ENCODE peak calls at places on chromosomes 1 and 21, in six cellular contexts. One of them, this sample, is unnamed.

GRCh38 chr1:78834201-78834741 is 172.3 kb downstream of the ADGRL4 start:
- DNase-seq in activated naive CD4-positive, alpha-beta T cell treated with anti-CD3 and anti-CD28 coated beads, Interleukin-2, amount 10 ng/mL, durations not matched to agents 7 days and 5 days: no peak
- DNase-seq in GM19239: no peak
- DNase-seq in NCI-H1436: no peak
- DNase-seq in CD8-positive, alpha-beta T cell: no peak
- DNase-seq in stimulated activated CD8-positive, alpha-beta memory T cell treated with anti-CD3 and anti-CD28 coated beads, Interleukin-15, amount 100 ng/mL, for 1 hour: no peak
- DNase-seq in this sample: peak; percentile 69

GRCh38 chr1:11961230-11961629 is 19.0 kb upstream of the MFN2 start:
- DNase-seq in activated naive CD4-positive, alpha-beta T cell treated with anti-CD3 and anti-CD28 coated beads, Interleukin-2, amount 10 ng/mL, durations not matched to agents 7 days and 5 days: no peak
- DNase-seq in GM19239: no peak
- DNase-seq in NCI-H1436: no peak
- DNase-seq in CD8-positive, alpha-beta T cell: no peak
- DNase-seq in stimulated activated CD8-positive, alpha-beta memory T cell treated with anti-CD3 and anti-CD28 coated beads, Interleukin-15, amount 100 ng/mL, for 1 hour: no peak
- DNase-seq in this sample: peak; percentile 12

GRCh38 chr1:100584761-100585745 is 47.1 kb downstream of the GPR88 start:
- DNase-seq in activated naive CD4-positive, alpha-beta T cell treated with anti-CD3 and anti-CD28 coated beads, Interleukin-2, amount 10 ng/mL, durations not matched to agents 7 days and 5 days: no peak
- DNase-seq in GM19239: no peak
- DNase-seq in NCI-H1436: no peak
- DNase-seq in CD8-positive, alpha-beta T cell: no peak
- DNase-seq in stimulated activated CD8-positive, alpha-beta memory T cell treated with anti-CD3 and anti-CD28 coated beads, Interleukin-15, amount 100 ng/mL, for 1 hour: no peak
- DNase-seq in this sample: peak; percentile 32

GRCh38 chr1:233394860-233395717 is 67.6 kb downstream of the MAP3K21 start:
- DNase-seq in activated naive CD4-positive, alpha-beta T cell treated with anti-CD3 and anti-CD28 coated beads, Interleukin-2, amount 10 ng/mL, durations not matched to agents 7 days and 5 days: peak; percentile 29
- DNase-seq in GM19239: peak; percentile 17
- DNase-seq in NCI-H1436: peak; percentile 68
- DNase-seq in CD8-positive, alpha-beta T cell: no peak
- DNase-seq in stimulated activated CD8-positive, alpha-beta memory T cell treated with anti-CD3 and anti-CD28 coated beads, Interleukin-15, amount 100 ng/mL, for 1 hour: no peak
- DNase-seq in this sample: peak; percentile 68

GRCh38 chr1:38328278-38329035 is 281.9 kb upstream of the POU3F1 start:
- DNase-seq in activated naive CD4-positive, alpha-beta T cell treated with anti-CD3 and anti-CD28 coated beads, Interleukin-2, amount 10 ng/mL, durations not matched to agents 7 days and 5 days: no peak
- DNase-seq in GM19239: no peak
- DNase-seq in NCI-H1436: no peak
- DNase-seq in CD8-positive, alpha-beta T cell: no peak
- DNase-seq in stimulated activated CD8-positive, alpha-beta memory T cell treated with anti-CD3 and anti-CD28 coated beads, Interleukin-15, amount 100 ng/mL, for 1 hour: no peak
- DNase-seq in this sample: no peak

GRCh38 chr1:7752512-7753417 is 18.3 kb upstream of the VAMP3 start:
- DNase-seq in activated naive CD4-positive, alpha-beta T cell treated with anti-CD3 and anti-CD28 coated beads, Interleukin-2, amount 10 ng/mL, durations not matched to agents 7 days and 5 days: peak; percentile 62
- DNase-seq in GM19239: no peak
- DNase-seq in NCI-H1436: peak; percentile 58
- DNase-seq in CD8-positive, alpha-beta T cell: peak; percentile 21
- DNase-seq in stimulated activated CD8-positive, alpha-beta memory T cell treated with anti-CD3 and anti-CD28 coated beads, Interleukin-15, amount 100 ng/mL, for 1 hour: peak; percentile 15
- DNase-seq in this sample: peak; percentile 63

GRCh38 chr1:66380452-66381212 is 153.3 kb upstream of the SGIP1 start:
- DNase-seq in activated naive CD4-positive, alpha-beta T cell treated with anti-CD3 and anti-CD28 coated beads, Interleukin-2, amount 10 ng/mL, durations not matched to agents 7 days and 5 days: no peak
- DNase-seq in GM19239: no peak
- DNase-seq in NCI-H1436: no peak
- DNase-seq in CD8-positive, alpha-beta T cell: no peak
- DNase-seq in stimulated activated CD8-positive, alpha-beta memory T cell treated with anti-CD3 and anti-CD28 coated beads, Interleukin-15, amount 100 ng/mL, for 1 hour: no peak
- DNase-seq in this sample: peak; percentile 30

GRCh38 chr1:153629971-153630370 is 1.7 kb downstream of the S100A1 start:
- DNase-seq in activated naive CD4-positive, alpha-beta T cell treated with anti-CD3 and anti-CD28 coated beads, Interleukin-2, amount 10 ng/mL, durations not matched to agents 7 days and 5 days: no peak
- DNase-seq in GM19239: no peak
- DNase-seq in NCI-H1436: no peak
- DNase-seq in CD8-positive, alpha-beta T cell: no peak
- DNase-seq in stimulated activated CD8-positive, alpha-beta memory T cell treated with anti-CD3 and anti-CD28 coated beads, Interleukin-15, amount 100 ng/mL, for 1 hour: no peak
- DNase-seq in this sample: no peak

GRCh38 chr1:2472109-2472508 is 4.0 kb upstream of the PLCH2 start:
- DNase-seq in activated naive CD4-positive, alpha-beta T cell treated with anti-CD3 and anti-CD28 coated beads, Interleukin-2, amount 10 ng/mL, durations not matched to agents 7 days and 5 days: no peak
- DNase-seq in GM19239: no peak
- DNase-seq in NCI-H1436: no peak
- DNase-seq in CD8-positive, alpha-beta T cell: no peak
- DNase-seq in stimulated activated CD8-positive, alpha-beta memory T cell treated with anti-CD3 and anti-CD28 coated beads, Interleukin-15, amount 100 ng/mL, for 1 hour: no peak
- DNase-seq in this sample: no peak

GRCh38 chr1:35044406-35044805 is 12.7 kb upstream of the ZMYM6 start:
- DNase-seq in activated naive CD4-positive, alpha-beta T cell treated with anti-CD3 and anti-CD28 coated beads, Interleukin-2, amount 10 ng/mL, durations not matched to agents 7 days and 5 days: no peak
- DNase-seq in GM19239: no peak
- DNase-seq in NCI-H1436: no peak
- DNase-seq in CD8-positive, alpha-beta T cell: no peak
- DNase-seq in stimulated activated CD8-positive, alpha-beta memory T cell treated with anti-CD3 and anti-CD28 coated beads, Interleukin-15, amount 100 ng/mL, for 1 hour: no peak
- DNase-seq in this sample: no peak

GRCh38 chr1:19367584-19368041 is 55.5 kb downstream of the SLC66A1 start:
- DNase-seq in activated naive CD4-positive, alpha-beta T cell treated with anti-CD3 and anti-CD28 coated beads, Interleukin-2, amount 10 ng/mL, durations not matched to agents 7 days and 5 days: no peak
- DNase-seq in GM19239: no peak
- DNase-seq in NCI-H1436: no peak
- DNase-seq in CD8-positive, alpha-beta T cell: no peak
- DNase-seq in stimulated activated CD8-positive, alpha-beta memory T cell treated with anti-CD3 and anti-CD28 coated beads, Interleukin-15, amount 100 ng/mL, for 1 hour: no peak
- DNase-seq in this sample: no peak

GRCh38 chr1:48405400-48405799 is 66.6 kb downstream of the SPATA6 start:
- DNase-seq in activated naive CD4-positive, alpha-beta T cell treated with anti-CD3 and anti-CD28 coated beads, Interleukin-2, amount 10 ng/mL, durations not matched to agents 7 days and 5 days: no peak
- DNase-seq in GM19239: no peak
- DNase-seq in NCI-H1436: no peak
- DNase-seq in CD8-positive, alpha-beta T cell: no peak
- DNase-seq in stimulated activated CD8-positive, alpha-beta memory T cell treated with anti-CD3 and anti-CD28 coated beads, Interleukin-15, amount 100 ng/mL, for 1 hour: no peak
- DNase-seq in this sample: peak; percentile 6

GRCh38 chr1:237300642-237301041 is 258.7 kb downstream of the RYR2 start:
- DNase-seq in activated naive CD4-positive, alpha-beta T cell treated with anti-CD3 and anti-CD28 coated beads, Interleukin-2, amount 10 ng/mL, durations not matched to agents 7 days and 5 days: no peak
- DNase-seq in GM19239: no peak
- DNase-seq in NCI-H1436: no peak
- DNase-seq in CD8-positive, alpha-beta T cell: no peak
- DNase-seq in stimulated activated CD8-positive, alpha-beta memory T cell treated with anti-CD3 and anti-CD28 coated beads, Interleukin-15, amount 100 ng/mL, for 1 hour: no peak
- DNase-seq in this sample: no peak

GRCh38 chr1:8241417-8242014 is 76.4 kb upstream of the SLC45A1 start:
- DNase-seq in activated naive CD4-positive, alpha-beta T cell treated with anti-CD3 and anti-CD28 coated beads, Interleukin-2, amount 10 ng/mL, durations not matched to agents 7 days and 5 days: no peak
- DNase-seq in GM19239: no peak
- DNase-seq in NCI-H1436: no peak
- DNase-seq in CD8-positive, alpha-beta T cell: no peak
- DNase-seq in stimulated activated CD8-positive, alpha-beta memory T cell treated with anti-CD3 and anti-CD28 coated beads, Interleukin-15, amount 100 ng/mL, for 1 hour: no peak
- DNase-seq in this sample: no peak

GRCh38 chr1:96387785-96388184 is 333.8 kb upstream of the PTBP2 start:
- DNase-seq in activated naive CD4-positive, alpha-beta T cell treated with anti-CD3 and anti-CD28 coated beads, Interleukin-2, amount 10 ng/mL, durations not matched to agents 7 days and 5 days: no peak
- DNase-seq in GM19239: no peak
- DNase-seq in NCI-H1436: no peak
- DNase-seq in CD8-positive, alpha-beta T cell: no peak
- DNase-seq in stimulated activated CD8-positive, alpha-beta memory T cell treated with anti-CD3 and anti-CD28 coated beads, Interleukin-15, amount 100 ng/mL, for 1 hour: no peak
- DNase-seq in this sample: peak; percentile 46

GRCh38 chr1:152168535-152168868 is 9.5 kb upstream of the RPTN start:
- DNase-seq in activated naive CD4-positive, alpha-beta T cell treated with anti-CD3 and anti-CD28 coated beads, Interleukin-2, amount 10 ng/mL, durations not matched to agents 7 days and 5 days: no peak
- DNase-seq in GM19239: no peak
- DNase-seq in NCI-H1436: no peak
- DNase-seq in CD8-positive, alpha-beta T cell: no peak
- DNase-seq in stimulated activated CD8-positive, alpha-beta memory T cell treated with anti-CD3 and anti-CD28 coated beads, Interleukin-15, amount 100 ng/mL, for 1 hour: no peak
- DNase-seq in this sample: no peak

GRCh38 chr1:55043011-55043410 is 3.7 kb downstream of the PCSK9 start:
- DNase-seq in activated naive CD4-positive, alpha-beta T cell treated with anti-CD3 and anti-CD28 coated beads, Interleukin-2, amount 10 ng/mL, durations not matched to agents 7 days and 5 days: no peak
- DNase-seq in GM19239: no peak
- DNase-seq in NCI-H1436: no peak
- DNase-seq in CD8-positive, alpha-beta T cell: no peak
- DNase-seq in stimulated activated CD8-positive, alpha-beta memory T cell treated with anti-CD3 and anti-CD28 coated beads, Interleukin-15, amount 100 ng/mL, for 1 hour: no peak
- DNase-seq in this sample: no peak

GRCh38 chr21:43654806-43655489 is 4.3 kb downstream of the HSF2BP start:
- DNase-seq in activated naive CD4-positive, alpha-beta T cell treated with anti-CD3 and anti-CD28 coated beads, Interleukin-2, amount 10 ng/mL, durations not matched to agents 7 days and 5 days: no peak
- DNase-seq in GM19239: no peak
- DNase-seq in NCI-H1436: no peak
- DNase-seq in CD8-positive, alpha-beta T cell: no peak
- DNase-seq in stimulated activated CD8-positive, alpha-beta memory T cell treated with anti-CD3 and anti-CD28 coated beads, Interleukin-15, amount 100 ng/mL, for 1 hour: no peak
- DNase-seq in this sample: peak; percentile 52

GRCh38 chr1:115671176-115672062 is 29.6 kb downstream of the VANGL1 start:
- DNase-seq in activated naive CD4-positive, alpha-beta T cell treated with anti-CD3 and anti-CD28 coated beads, Interleukin-2, amount 10 ng/mL, durations not matched to agents 7 days and 5 days: no peak
- DNase-seq in GM19239: no peak
- DNase-seq in NCI-H1436: no peak
- DNase-seq in CD8-positive, alpha-beta T cell: no peak
- DNase-seq in stimulated activated CD8-positive, alpha-beta memory T cell treated with anti-CD3 and anti-CD28 coated beads, Interleukin-15, amount 100 ng/mL, for 1 hour: no peak
- DNase-seq in this sample: no peak

GRCh38 chr1:213666113-213666512 is 321.7 kb upstream of the PROX1 start:
- DNase-seq in activated naive CD4-positive, alpha-beta T cell treated with anti-CD3 and anti-CD28 coated beads, Interleukin-2, amount 10 ng/mL, durations not matched to agents 7 days and 5 days: no peak
- DNase-seq in GM19239: no peak
- DNase-seq in NCI-H1436: no peak
- DNase-seq in CD8-positive, alpha-beta T cell: no peak
- DNase-seq in stimulated activated CD8-positive, alpha-beta memory T cell treated with anti-CD3 and anti-CD28 coated beads, Interleukin-15, amount 100 ng/mL, for 1 hour: no peak
- DNase-seq in this sample: no peak

GRCh38 chr1:233916706-233917105 is 12.2 kb downstream of the SLC35F3 start:
- DNase-seq in activated naive CD4-positive, alpha-beta T cell treated with anti-CD3 and anti-CD28 coated beads, Interleukin-2, amount 10 ng/mL, durations not matched to agents 7 days and 5 days: no peak
- DNase-seq in GM19239: no peak
- DNase-seq in NCI-H1436: no peak
- DNase-seq in CD8-positive, alpha-beta T cell: no peak
- DNase-seq in stimulated activated CD8-positive, alpha-beta memory T cell treated with anti-CD3 and anti-CD28 coated beads, Interleukin-15, amount 100 ng/mL, for 1 hour: no peak
- DNase-seq in this sample: peak; percentile 54

GRCh38 chr1:82934069-82934468 is 1064.9 kb downstream of the TTLL7 start:
- DNase-seq in activated naive CD4-positive, alpha-beta T cell treated with anti-CD3 and anti-CD28 coated beads, Interleukin-2, amount 10 ng/mL, durations not matched to agents 7 days and 5 days: no peak
- DNase-seq in GM19239: no peak
- DNase-seq in NCI-H1436: no peak
- DNase-seq in CD8-positive, alpha-beta T cell: no peak
- DNase-seq in stimulated activated CD8-positive, alpha-beta memory T cell treated with anti-CD3 and anti-CD28 coated beads, Interleukin-15, amount 100 ng/mL, for 1 hour: no peak
- DNase-seq in this sample: peak; percentile 47